ENCODE peak calls at places on chromosomes 2 and 18, in seven cellular contexts. M is AG10803, S is iris pigment epithelial cell, Z is Calu3, H is occipital lobe, F is NCI-H2029 treated with DMSO at 0.1 percent for 48 hours, R is T follicular helper cell. A is an unnamed sample.

GRCh38 chr2:232278534-232278933 is 100.0 kb upstream of the ALPP start:
- DNase-seq in M (no peak), S (no peak), Z (no peak), H (no peak), F (no peak), R (no peak), A (no peak)

GRCh38 chr18:49901862-49902340 is 88.6 kb upstream of the ACAA2 start:
- DNase-seq in M (no peak), S (no peak), Z (no peak), H (no peak), F (no peak), R (no peak), A (no peak)

GRCh38 chr2:38109732-38110181 is 33.8 kb upstream of the CYP1B1 start:
- DNase-seq in M (peak; percentile 77), S (peak; percentile 52), Z (peak; percentile 29), H (no peak), F (no peak), R (no peak), A (no peak)

GRCh38 chr2:54895735-54896134 is 154.5 kb downstream of the RTN4 start:
- DNase-seq in M (peak; percentile 89), S (peak; percentile 50), Z (no peak), H (no peak), F (no peak), R (no peak), A (no peak)

GRCh38 chr2:122977580-122977979 is 1047.5 kb upstream of the CNTNAP5 start:
- DNase-seq in M (no peak), S (no peak), Z (no peak), H (no peak), F (no peak), R (no peak), A (no peak)

GRCh38 chr2:96531366-96531765 is 5.2 kb upstream of the ARID5A start:
- DNase-seq in M (no peak), S (no peak), Z (no peak), H (no peak), F (no peak), R (no peak), A (no peak)

GRCh38 chr2:28423856-28424605 is 31.4 kb downstream of the FOSL2 start:
- DNase-seq in M (no peak), S (no peak), Z (no peak), H (no peak), F (peak; percentile 65), R (no peak), A (no peak)

GRCh38 chr18:56873441-56874140 is 222.4 kb downstream of the WDR7 start:
- DNase-seq in M (no peak), S (no peak), Z (no peak), H (no peak), F (no peak), R (no peak), A (no peak)

GRCh38 chr2:201933792-201934229 is 99.8 kb upstream of the FZD7 start:
- DNase-seq in M (peak; percentile 75), S (peak; percentile 8), Z (no peak), H (no peak), F (no peak), R (no peak), A (peak; percentile 41)

GRCh38 chr2:145551661-145552060 is 1031.7 kb upstream of the ZEB2 start:
- DNase-seq in M (no peak), S (no peak), Z (no peak), H (no peak), F (no peak), R (no peak), A (no peak)

GRCh38 chr18:77113361-77114069 is 19.1 kb downstream of the MBP start:
- DNase-seq in M (no peak), S (no peak), Z (no peak), H (no peak), F (no peak), R (no peak), A (no peak)

GRCh38 chr2:197711576-197711975 is 6.4 kb downstream of the MARS2 start:
- DNase-seq in M (peak; percentile 24), S (no peak), Z (no peak), H (no peak), F (no peak), R (no peak), A (no peak)

GRCh38 chr2:101113441-101114267 is 37.5 kb downstream of the TBC1D8 start:
- DNase-seq in M (peak; percentile 93), S (peak; percentile 54), Z (peak; percentile 24), H (no peak), F (peak; percentile 73), R (no peak), A (peak; percentile 78)

GRCh38 chr2:31070339-31070738 is 67.9 kb downstream of the GALNT14 start:
- DNase-seq in M (no peak), S (no peak), Z (no peak), H (no peak), F (no peak), R (no peak), A (no peak)

GRCh38 chr18:23291456-23292205 is 156.3 kb downstream of the CABLES1 start:
- DNase-seq in M (peak; percentile 84), S (peak; percentile 60), Z (no peak), H (no peak), F (peak; percentile 38), R (no peak), A (peak; percentile 63)

GRCh38 chr18:23228102-23229051 is 93.1 kb downstream of the CABLES1 start:
- DNase-seq in M (peak; percentile 48), S (peak; percentile 79), Z (no peak), H (no peak), F (no peak), R (no peak), A (peak; percentile 28)

GRCh38 chr2:23545811-23546210 is 160.8 kb downstream of the KLHL29 start:
- DNase-seq in M (no peak), S (no peak), Z (no peak), H (no peak), F (no peak), R (no peak), A (no peak)

GRCh38 chr2:9740382-9741040 is 102.8 kb upstream of the TAF1B start:
- DNase-seq in M (peak; percentile 43), S (peak; percentile 16), Z (no peak), H (no peak), F (no peak), R (no peak), A (no peak)

GRCh38 chr18:30903566-30903965 is 139.0 kb downstream of the DSC3 start:
- DNase-seq in M (no peak), S (peak; percentile 72), Z (peak; percentile 52), H (no peak), F (no peak), R (no peak), A (no peak)

GRCh38 chr2:20652673-20653575 is 2.0 kb upstream of the HS1BP3 start:
- DNase-seq in M (no peak), S (no peak), Z (no peak), H (no peak), F (no peak), R (no peak), A (no peak)

GRCh38 chr2:174428214-174428613 is 32.7 kb downstream of the SCRN3 start:
- DNase-seq in M (no peak), S (no peak), Z (no peak), H (no peak), F (no peak), R (no peak), A (no peak)

GRCh38 chr2:101909760-101910159 is 82.0 kb upstream of the IL1R2 start:
- DNase-seq in M (no peak), S (no peak), Z (no peak), H (no peak), F (no peak), R (no peak), A (no peak)

GRCh38 chr2:132642415-132642814 is 27.6 kb downstream of the LYPD1 start:
- DNase-seq in M (no peak), S (no peak), Z (no peak), H (no peak), F (no peak), R (no peak), A (no peak)

GRCh38 chr2:23689131-23689700 is 237.7 kb downstream of the ATAD2B start:
- DNase-seq in M (no peak), S (no peak), Z (no peak), H (no peak), F (no peak), R (no peak), A (no peak)